ENCODE peak calls at places on chromosomes 1 and 21, in five cellular contexts. U is body of pancreas, C is tibial nerve, S is upper lobe of left lung, K is stomach. Y is an unnamed sample.

GRCh38 chr1:175885247-175885646 is 141.9 kb upstream of the TNR start:
- DNase-seq in U (no peak), C (no peak), S (no peak), K (no peak), Y (no peak)

GRCh38 chr1:170273556-170274501 is 128.1 kb downstream of the NTMT2 start:
- DNase-seq in U (peak), C (peak), S (no peak), K (no peak), Y (no peak)

GRCh38 chr1:177959793-177960515 is 9.9 kb downstream of the SEC16B start:
- DNase-seq in U (no peak), C (no peak), S (no peak), K (no peak), Y (no peak)

GRCh38 chr21:20258542-20258941 is 739.7 kb upstream of the NCAM2 start:
- DNase-seq in U (no peak), C (no peak), S (no peak), K (no peak), Y (no peak)

GRCh38 chr1:220705782-220706181 is 15.6 kb downstream of the C1orf115 start:
- DNase-seq in U (peak), C (no peak), S (no peak), K (peak), Y (no peak)

GRCh38 chr1:212630159-212630900 is 21.8 kb downstream of the ATF3 start:
- DNase-seq in U (peak), C (no peak), S (peak), K (peak), Y (peak)

GRCh38 chr1:181119076-181119989 is 30.8 kb downstream of the IER5 start:
- DNase-seq in U (no peak), C (no peak), S (no peak), K (no peak), Y (peak)

GRCh38 chr1:221740941-221741363 is 937 bp downstream of the DUSP10 start:
- DNase-seq in U (no peak), C (no peak), S (peak), K (no peak), Y (no peak)

GRCh38 chr1:109897244-109897955 is 13.2 kb upstream of the CSF1 start:
- DNase-seq in U (peak), C (no peak), S (no peak), K (no peak), Y (no peak)

GRCh38 chr1:71045463-71046028 is 2.1 kb downstream of the PTGER3 start:
- DNase-seq in U (no peak), C (no peak), S (no peak), K (no peak), Y (no peak)

GRCh38 chr1:184870319-184870718 is 104.0 kb downstream of the NIBAN1 start:
- DNase-seq in U (no peak), C (no peak), S (no peak), K (no peak), Y (no peak)

GRCh38 chr1:110677526-110677925 is 2.8 kb upstream of the KCNA3 start:
- DNase-seq in U (no peak), C (no peak), S (no peak), K (no peak), Y (no peak)

GRCh38 chr1:19758227-19758830 is 41.4 kb downstream of the TMCO4 start:
- DNase-seq in U (peak), C (no peak), S (no peak), K (no peak), Y (no peak)

DNA sequence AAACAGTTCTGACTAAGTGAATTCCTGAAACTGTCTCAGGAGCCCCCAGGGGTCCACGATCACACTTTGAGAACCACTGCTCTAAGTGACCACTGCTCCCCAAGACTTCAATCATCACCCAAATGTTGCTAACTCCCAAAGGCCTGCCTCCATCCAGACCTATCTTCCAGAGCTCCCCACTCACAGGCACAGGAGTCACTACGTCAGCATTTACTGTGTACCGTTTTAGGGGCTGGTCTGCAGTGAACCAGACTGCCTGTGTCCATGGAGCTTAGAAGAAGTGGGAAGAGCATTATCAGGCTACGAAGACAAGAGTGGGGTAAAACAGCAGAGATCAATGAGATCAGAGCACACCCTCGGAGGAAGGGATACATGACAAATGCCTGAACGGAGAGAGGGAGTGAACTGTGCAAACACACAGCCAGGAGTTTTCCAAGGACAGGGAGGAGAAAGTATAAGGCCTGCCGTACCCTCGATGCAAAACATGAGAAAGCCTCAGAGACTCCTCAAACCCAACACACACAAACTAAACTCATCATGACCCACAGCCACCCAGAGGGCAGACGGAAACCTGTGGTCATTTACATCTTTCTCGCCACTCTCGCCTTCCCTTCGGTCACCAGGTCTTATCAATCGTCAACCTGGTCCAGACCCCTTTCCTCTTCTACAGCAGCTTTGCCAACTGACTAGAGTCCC is 10.1 kb downstream of the GNB1 start:
- DNase-seq in U (no peak), C (no peak), S (no peak), K (no peak), Y (no peak)
- TF ChIP-seq POLR2A in U (no peak), C (no peak), S (no peak), K (no peak), Y (no peak)

GRCh38 chr21:44869860-44870747 is 3.4 kb downstream of the PTTG1IP start:
- DNase-seq in U (peak), C (no peak), S (no peak), K (peak), Y (peak)
- H3K4me3 ChIP-seq in U (no peak), C (no peak), S (no peak), K (peak), Y (no peak)

GRCh38 chr1:203278087-203278884 is 27.0 kb upstream of the BTG2 start:
- DNase-seq in U (peak), C (peak), S (peak), K (peak), Y (peak)
- TF ChIP-seq POLR2A in U (peak), C (no peak), S (peak), K (no peak), Y (peak)

GRCh38 chr1:99763956-99764355 is 2.5 kb downstream of the FRRS1 start:
- DNase-seq in U (no peak), C (no peak), S (no peak), K (no peak), Y (no peak)

GRCh38 chr1:99767996-99768524 is 1.6 kb upstream of the FRRS1 start:
- DNase-seq in U (peak), C (no peak), S (no peak), K (no peak), Y (no peak)

GRCh38 chr1:99764909-99765308 is 1.5 kb downstream of the FRRS1 start:
- DNase-seq in U (no peak), C (no peak), S (no peak), K (no peak), Y (no peak)

GRCh38 chr1:99766378-99766800 is at the start of gene FRRS1:
- DNase-seq in U (peak), C (peak), S (peak), K (peak), Y (peak)

GRCh38 chr1:99764439-99764838 is 2.0 kb downstream of the FRRS1 start:
- DNase-seq in U (no peak), C (no peak), S (no peak), K (no peak), Y (no peak)
- H3K4me3 ChIP-seq in U (no peak), C (no peak), S (no peak), K (peak), Y (peak)

GRCh38 chr21:29125979-29126378 is 4.5 kb upstream of the MAP3K7CL start:
- DNase-seq in U (no peak), C (no peak), S (no peak), K (no peak), Y (no peak)

GRCh38 chr21:29117372-29117955 is 13.0 kb upstream of the MAP3K7CL start:
- DNase-seq in U (no peak), C (no peak), S (no peak), K (no peak), Y (no peak)

GRCh38 chr21:29125199-29125598 is 5.2 kb upstream of the MAP3K7CL start:
- DNase-seq in U (no peak), C (no peak), S (no peak), K (no peak), Y (no peak)

GRCh38 chr21:29124645-29125044 is 5.8 kb upstream of the MAP3K7CL start:
- DNase-seq in U (no peak), C (no peak), S (no peak), K (no peak), Y (no peak)

DNA sequence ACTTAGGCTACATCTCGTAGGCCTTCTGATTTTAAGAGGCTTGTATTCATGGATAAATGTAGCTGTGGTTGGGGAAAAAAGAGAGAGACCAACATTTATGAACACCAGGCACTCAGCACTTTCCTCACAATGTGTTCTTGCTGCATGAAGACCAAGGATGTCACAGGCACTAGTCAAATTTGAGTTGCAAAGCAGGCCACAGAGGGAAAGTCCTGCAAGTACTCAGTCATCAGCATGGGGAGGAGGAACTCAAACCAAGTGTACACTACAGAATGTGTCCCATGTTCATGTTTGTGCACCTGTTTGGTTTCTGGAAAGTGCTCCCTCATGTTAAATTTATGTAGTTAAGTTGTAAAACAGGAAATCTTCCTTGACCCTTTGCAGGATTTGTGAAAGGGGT is 8.7 kb upstream of the MAP3K7CL start:
- DNase-seq in U (no peak), C (no peak), S (no peak), K (no peak), Y (no peak)
- TF ChIP-seq POLR2A in U (no peak), C (no peak), S (no peak), K (no peak), Y (no peak)